ENCODE peak calls at places on chromosome 2, in six cellular contexts. One of them, this sample, is unnamed.

GRCh38 chr2:174573621-174574081 is 24.0 kb downstream of the WIPF1 start:
- DNase-seq in vagina: no peak
- DNase-seq in Caco-2: no peak
- DNase-seq in HFFc6: no peak
- DNase-seq in SK-N-SH: no peak
- DNase-seq in IMR-90: no peak
- DNase-seq in this sample: no peak

GRCh38 chr2:55363636-55364035 is 56.0 kb downstream of the CCDC88A start:
- DNase-seq in vagina: no peak
- DNase-seq in IMR-90: no peak
- DNase-seq in SK-N-SH: no peak
- DNase-seq in HFFc6: no peak
- DNase-seq in Caco-2: no peak
- DNase-seq in this sample: no peak

GRCh38 chr2:228927028-228928010 is 343.8 kb downstream of the PID1 start:
- DNase-seq in Caco-2: no peak
- DNase-seq in SK-N-SH: no peak
- DNase-seq in IMR-90: no peak
- DNase-seq in HFFc6: peak
- DNase-seq in vagina: no peak
- DNase-seq in this sample: no peak

GRCh38 chr2:43303120-43303519 is 76.7 kb upstream of the ZFP36L2 start:
- DNase-seq in Caco-2: no peak
- DNase-seq in SK-N-SH: no peak
- DNase-seq in HFFc6: no peak
- DNase-seq in vagina: no peak
- DNase-seq in IMR-90: no peak
- DNase-seq in this sample: no peak

GRCh38 chr2:219293736-219294201 is 14.6 kb downstream of the DNAJB2 start:
- DNase-seq in SK-N-SH: no peak
- DNase-seq in Caco-2: no peak
- DNase-seq in IMR-90: no peak
- DNase-seq in HFFc6: no peak
- DNase-seq in vagina: no peak
- DNase-seq in this sample: no peak

GRCh38 chr2:13106302-13106701 is 389.6 kb downstream of the TRIB2 start:
- DNase-seq in vagina: no peak
- DNase-seq in HFFc6: no peak
- DNase-seq in IMR-90: no peak
- DNase-seq in Caco-2: no peak
- DNase-seq in SK-N-SH: no peak
- DNase-seq in this sample: no peak

GRCh38 chr2:208820289-208820688 is 413.7 kb downstream of the PTH2R start:
- DNase-seq in SK-N-SH: peak
- DNase-seq in Caco-2: peak
- DNase-seq in IMR-90: no peak
- DNase-seq in vagina: no peak
- DNase-seq in HFFc6: no peak
- DNase-seq in this sample: no peak

GRCh38 chr2:167183916-167184315 is 295.6 kb downstream of the XIRP2 start:
- DNase-seq in SK-N-SH: no peak
- DNase-seq in vagina: no peak
- DNase-seq in Caco-2: no peak
- DNase-seq in IMR-90: no peak
- DNase-seq in HFFc6: no peak
- DNase-seq in this sample: no peak

GRCh38 chr2:109304248-109304647 is 175.2 kb downstream of the SH3RF3 start:
- DNase-seq in HFFc6: no peak
- DNase-seq in Caco-2: no peak
- DNase-seq in SK-N-SH: no peak
- DNase-seq in IMR-90: no peak
- DNase-seq in vagina: no peak
- DNase-seq in this sample: no peak

GRCh38 chr2:28658369-28658768 is 93.3 kb upstream of the PPP1CB start:
- DNase-seq in SK-N-SH: no peak
- DNase-seq in HFFc6: peak
- DNase-seq in Caco-2: no peak
- DNase-seq in vagina: no peak
- DNase-seq in IMR-90: peak
- DNase-seq in this sample: no peak

GRCh38 chr2:17538844-17539554 is 1.5 kb upstream of the VSNL1 start:
- DNase-seq in Caco-2: peak
- DNase-seq in HFFc6: no peak
- DNase-seq in IMR-90: peak
- DNase-seq in vagina: no peak
- DNase-seq in SK-N-SH: peak
- DNase-seq in this sample: no peak

GRCh38 chr2:114286438-114286837 is 156.0 kb upstream of the DPP10 start:
- DNase-seq in IMR-90: no peak
- DNase-seq in Caco-2: no peak
- DNase-seq in SK-N-SH: no peak
- DNase-seq in HFFc6: no peak
- DNase-seq in vagina: no peak
- DNase-seq in this sample: no peak

GRCh38 chr2:61436092-61436491 is 34.8 kb downstream of the USP34 start:
- DNase-seq in Caco-2: no peak
- DNase-seq in vagina: no peak
- DNase-seq in SK-N-SH: no peak
- DNase-seq in IMR-90: no peak
- DNase-seq in HFFc6: no peak
- DNase-seq in this sample: no peak

GRCh38 chr2:133209325-133209724 is 358.9 kb downstream of the NCKAP5 start:
- DNase-seq in SK-N-SH: no peak
- DNase-seq in vagina: no peak
- DNase-seq in HFFc6: no peak
- DNase-seq in IMR-90: no peak
- DNase-seq in Caco-2: no peak
- DNase-seq in this sample: no peak

GRCh38 chr2:48529676-48530032 is 300 bp upstream of the STON1 start:
- DNase-seq in HFFc6: no peak
- DNase-seq in vagina: no peak
- DNase-seq in SK-N-SH: no peak
- DNase-seq in IMR-90: no peak
- DNase-seq in Caco-2: peak
- DNase-seq in this sample: no peak

GRCh38 chr2:71560286-71561011 is 107.1 kb downstream of the DYSF start:
- DNase-seq in Caco-2: no peak
- DNase-seq in SK-N-SH: peak
- DNase-seq in HFFc6: no peak
- DNase-seq in vagina: no peak
- DNase-seq in IMR-90: no peak
- DNase-seq in this sample: no peak

GRCh38 chr2:82498777-82499443 is 1960.2 kb downstream of the SUCLG1 start:
- DNase-seq in vagina: no peak
- DNase-seq in Caco-2: no peak
- DNase-seq in IMR-90: no peak
- DNase-seq in SK-N-SH: no peak
- DNase-seq in HFFc6: no peak
- DNase-seq in this sample: no peak

GRCh38 chr2:122164964-122165363 is 409.5 kb downstream of the TSN start:
- DNase-seq in vagina: no peak
- DNase-seq in HFFc6: no peak
- DNase-seq in Caco-2: no peak
- DNase-seq in SK-N-SH: no peak
- DNase-seq in IMR-90: no peak
- DNase-seq in this sample: no peak

GRCh38 chr2:122166820-122167219 is 411.4 kb downstream of the TSN start:
- DNase-seq in HFFc6: no peak
- DNase-seq in IMR-90: no peak
- DNase-seq in Caco-2: no peak
- DNase-seq in vagina: no peak
- DNase-seq in SK-N-SH: no peak
- DNase-seq in this sample: no peak

GRCh38 chr2:122167561-122167960 is 412.1 kb downstream of the TSN start:
- DNase-seq in HFFc6: no peak
- DNase-seq in IMR-90: no peak
- DNase-seq in Caco-2: no peak
- DNase-seq in vagina: no peak
- DNase-seq in SK-N-SH: peak
- DNase-seq in this sample: no peak

GRCh38 chr2:122172812-122173211 is 417.4 kb downstream of the TSN start:
- DNase-seq in SK-N-SH: no peak
- DNase-seq in HFFc6: no peak
- DNase-seq in IMR-90: no peak
- DNase-seq in Caco-2: no peak
- DNase-seq in vagina: no peak
- DNase-seq in this sample: no peak

DNA sequence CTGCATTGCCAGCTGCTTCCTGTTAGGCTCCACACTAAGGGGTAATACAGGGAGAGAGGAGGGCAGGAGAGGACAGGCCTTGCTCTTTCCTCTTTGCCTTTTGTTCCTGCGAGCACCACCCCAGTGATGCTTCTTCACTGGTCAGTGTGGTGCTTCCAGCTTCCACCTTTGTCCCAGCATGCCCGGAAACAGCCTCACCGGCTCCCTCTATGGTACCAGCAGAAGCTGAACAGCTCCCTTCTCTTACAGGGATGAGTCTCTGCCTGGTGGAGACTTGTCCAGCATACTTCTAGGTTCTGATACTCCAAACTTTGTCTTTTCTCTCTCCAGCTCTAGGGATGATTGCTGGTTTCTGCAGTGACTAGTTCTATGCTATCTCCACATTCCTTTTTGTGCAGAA is 413.3 kb downstream of the TSN start:
- DNase-seq in Caco-2: peak
- DNase-seq in IMR-90: no peak
- DNase-seq in SK-N-SH: peak
- DNase-seq in HFFc6: no peak
- DNase-seq in vagina: no peak
- DNase-seq in this sample: no peak
- TF ChIP-seq CTCF in Caco-2: no peak
- TF ChIP-seq CTCF in IMR-90: no peak
- TF ChIP-seq CTCF in SK-N-SH: no peak
- TF ChIP-seq CTCF in HFFc6: no peak
- TF ChIP-seq CTCF in vagina: no peak
- TF ChIP-seq CTCF in this sample: peak

GRCh38 chr2:214569419-214570035 is 158.7 kb downstream of the VWC2L start:
- DNase-seq in SK-N-SH: no peak
- DNase-seq in Caco-2: no peak
- DNase-seq in IMR-90: no peak
- DNase-seq in HFFc6: no peak
- DNase-seq in vagina: no peak
- DNase-seq in this sample: no peak

GRCh38 chr2:214577769-214578168 is 166.9 kb downstream of the VWC2L start:
- DNase-seq in Caco-2: no peak
- DNase-seq in vagina: no peak
- DNase-seq in SK-N-SH: no peak
- DNase-seq in HFFc6: no peak
- DNase-seq in IMR-90: no peak
- DNase-seq in this sample: no peak

GRCh38 chr2:214578395-214578794 is 167.5 kb downstream of the VWC2L start:
- DNase-seq in IMR-90: no peak
- DNase-seq in Caco-2: no peak
- DNase-seq in SK-N-SH: no peak
- DNase-seq in HFFc6: no peak
- DNase-seq in vagina: no peak
- DNase-seq in this sample: no peak

GRCh38 chr2:214574077-214574775 is 163.4 kb downstream of the VWC2L start:
- DNase-seq in vagina: no peak
- DNase-seq in SK-N-SH: no peak
- DNase-seq in HFFc6: no peak
- DNase-seq in Caco-2: no peak
- DNase-seq in IMR-90: no peak
- DNase-seq in this sample: no peak

GRCh38 chr2:214575030-214575949 is 164.4 kb downstream of the VWC2L start:
- DNase-seq in IMR-90: no peak
- DNase-seq in HFFc6: no peak
- DNase-seq in vagina: no peak
- DNase-seq in SK-N-SH: no peak
- DNase-seq in Caco-2: no peak
- DNase-seq in this sample: no peak
- TF ChIP-seq CTCF in IMR-90: no peak
- TF ChIP-seq CTCF in HFFc6: no peak
- TF ChIP-seq CTCF in vagina: no peak
- TF ChIP-seq CTCF in SK-N-SH: no peak
- TF ChIP-seq CTCF in Caco-2: no peak
- TF ChIP-seq CTCF in this sample: no peak

DNA sequence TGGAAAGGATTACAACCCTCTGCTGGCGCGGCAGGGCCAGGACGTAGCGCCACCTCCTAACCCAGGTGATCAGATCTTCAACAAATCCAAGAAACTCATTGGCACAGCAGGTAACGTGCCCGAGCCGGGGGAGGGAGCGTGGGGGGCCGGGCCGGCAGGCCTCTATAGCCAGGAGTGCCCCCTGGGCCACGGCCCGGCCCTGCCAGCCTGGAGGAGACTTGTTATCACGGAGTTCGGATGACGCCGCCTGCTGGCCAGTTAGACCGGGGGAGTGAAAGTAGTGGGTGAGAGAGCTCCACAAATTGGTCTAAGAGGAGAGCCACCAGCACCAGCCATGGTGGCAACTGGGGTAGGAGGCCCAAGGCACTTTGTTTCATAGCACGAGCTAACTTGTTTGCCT is 8.6 kb upstream of the TMEM214 start:
- DNase-seq in IMR-90: no peak
- DNase-seq in HFFc6: no peak
- DNase-seq in vagina: no peak
- DNase-seq in Caco-2: no peak
- DNase-seq in SK-N-SH: peak
- DNase-seq in this sample: no peak
- TF ChIP-seq CTCF in IMR-90: no peak
- TF ChIP-seq CTCF in HFFc6: peak
- TF ChIP-seq CTCF in vagina: no peak
- TF ChIP-seq CTCF in Caco-2: no peak
- TF ChIP-seq CTCF in SK-N-SH: peak
- TF ChIP-seq CTCF in this sample: peak

GRCh38 chr2:232697059-232697806 is at the start of gene GIGYF2:
- DNase-seq in vagina: peak
- DNase-seq in HFFc6: peak
- DNase-seq in SK-N-SH: peak
- DNase-seq in IMR-90: peak
- DNase-seq in Caco-2: peak
- DNase-seq in this sample: peak

GRCh38 chr2:232699110-232699509 is 2.0 kb downstream of the GIGYF2 start:
- DNase-seq in SK-N-SH: peak
- DNase-seq in IMR-90: no peak
- DNase-seq in vagina: no peak
- DNase-seq in HFFc6: no peak
- DNase-seq in Caco-2: no peak
- DNase-seq in this sample: no peak

GRCh38 chr2:232698552-232699091 is 1.5 kb downstream of the GIGYF2 start:
- DNase-seq in HFFc6: no peak
- DNase-seq in Caco-2: no peak
- DNase-seq in IMR-90: no peak
- DNase-seq in vagina: no peak
- DNase-seq in SK-N-SH: no peak
- DNase-seq in this sample: no peak

GRCh38 chr2:232696609-232697058 is 497 bp upstream of the GIGYF2 start:
- DNase-seq in HFFc6: no peak
- DNase-seq in SK-N-SH: no peak
- DNase-seq in IMR-90: no peak
- DNase-seq in vagina: no peak
- DNase-seq in Caco-2: no peak
- DNase-seq in this sample: no peak

DNA sequence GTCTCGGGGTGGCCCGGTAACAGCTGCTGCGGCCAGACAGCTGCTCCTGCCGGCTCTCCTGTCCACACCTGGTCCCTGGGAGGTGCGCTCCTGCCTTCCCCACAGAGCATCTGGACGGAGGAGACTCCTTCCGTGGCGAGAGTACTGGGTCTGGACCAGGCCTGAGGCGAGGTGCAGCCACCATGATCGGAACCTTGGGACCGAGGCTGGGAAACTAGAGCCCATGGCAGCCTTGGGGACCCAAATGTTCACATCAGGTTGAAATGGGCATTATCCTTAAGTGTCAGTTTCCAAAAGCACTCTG is 628 bp downstream of the GIGYF2 start:
- DNase-seq in SK-N-SH: no peak
- DNase-seq in Caco-2: no peak
- DNase-seq in HFFc6: no peak
- DNase-seq in vagina: no peak
- DNase-seq in IMR-90: no peak
- DNase-seq in this sample: no peak
- TF ChIP-seq CTCF in SK-N-SH: no peak
- TF ChIP-seq CTCF in Caco-2: no peak
- TF ChIP-seq CTCF in HFFc6: no peak
- TF ChIP-seq CTCF in vagina: no peak
- TF ChIP-seq CTCF in IMR-90: no peak
- TF ChIP-seq CTCF in this sample: no peak

This sample was measured in BJ.